ENCODE peak calls at places on chromosomes 6 and 20, in six cellular contexts. F is ureter, S is GM12892, W is 8988T, O is M059J, K is NCI-H1092. U is an unnamed sample.

GRCh38 chr20:49526056-49526455 is 41.9 kb downstream of the PTGIS start:
- DNase-seq in F (no peak), W (no peak), K (no peak), O (no peak), S (no peak), U (no peak)

GRCh38 chr6:53436904-53437303 is 88.2 kb upstream of the ELOVL5 start:
- DNase-seq in S (no peak), W (no peak), K (no peak), F (no peak), O (no peak), U (no peak)

GRCh38 chr6:157770946-157771345 is 52.1 kb upstream of the SNX9 start:
- DNase-seq in S (no peak), W (no peak), O (peak; percentile 24), K (no peak), F (no peak), U (no peak)

GRCh38 chr6:31575335-31575901 is at the start of gene TNF:
- DNase-seq in F (peak; percentile 65), W (no peak), S (no peak), K (no peak), O (no peak), U (peak; percentile 57)

GRCh38 chr6:28425942-28426541 is 17.2 kb downstream of the ZSCAN23 start:
- DNase-seq in F (no peak), K (no peak), O (no peak), W (no peak), S (no peak), U (no peak)

GRCh38 chr20:20021835-20022234 is 4.7 kb downstream of the NAA20 start:
- DNase-seq in F (no peak), O (no peak), S (no peak), K (no peak), W (no peak), U (no peak)

GRCh38 chr6:21800948-21801438 is 207.4 kb downstream of the SOX4 start:
- DNase-seq in O (peak; percentile 95), S (no peak), F (no peak), K (no peak), W (peak; percentile 58), U (no peak)

GRCh38 chr6:11011787-11012234 is 32.3 kb downstream of the ELOVL2 start:
- DNase-seq in W (peak; percentile 26), K (no peak), F (no peak), O (peak; percentile 41), S (no peak), U (no peak)

GRCh38 chr20:11845311-11845710 is 72.4 kb upstream of the BTBD3 start:
- DNase-seq in F (no peak), W (no peak), O (peak; percentile 53), K (no peak), S (no peak), U (no peak)

GRCh38 chr20:49408705-49409104 is 73.8 kb downstream of the KCNB1 start:
- DNase-seq in O (no peak), W (no peak), S (no peak), K (no peak), F (no peak), U (no peak)

GRCh38 chr6:154404791-154405400 is 48.3 kb upstream of the IPCEF1 start:
- DNase-seq in K (no peak), S (no peak), O (peak; percentile 91), W (no peak), F (no peak), U (no peak)

GRCh38 chr20:60512436-60512835 is 554.2 kb downstream of the CDH26 start:
- DNase-seq in K (no peak), O (peak; percentile 57), S (no peak), F (no peak), W (no peak), U (no peak)

GRCh38 chr20:64254571-64255360 is 782 bp upstream of the PCMTD2 start:
- DNase-seq in S (no peak), W (no peak), K (no peak), O (no peak), F (peak; percentile 43), U (no peak)

GRCh38 chr20:21575981-21576740 is 62.3 kb upstream of the NKX2-2 start:
- DNase-seq in W (no peak), K (no peak), S (no peak), F (no peak), O (no peak), U (no peak)

GRCh38 chr20:34262488-34263288 is 21.5 kb downstream of the ASIP start:
- DNase-seq in W (no peak), F (no peak), K (no peak), O (peak; percentile 75), S (no peak), U (peak; percentile 58)

GRCh38 chr6:25481267-25481666 is 170.7 kb upstream of the SCGN start:
- DNase-seq in S (no peak), O (no peak), W (no peak), F (no peak), K (no peak), U (no peak)

GRCh38 chr6:30684386-30685156 is 1.9 kb downstream of the PPP1R18 start:
- DNase-seq in K (no peak), F (peak; percentile 62), W (no peak), S (no peak), O (peak; percentile 48), U (peak; percentile 72)

GRCh38 chr6:29627762-29628418 is 5.1 kb downstream of the GABBR1 start:
- DNase-seq in O (peak; percentile 79), F (peak; percentile 75), K (no peak), W (peak; percentile 69), S (peak; percentile 34), U (peak; percentile 84)

GRCh38 chr6:40444811-40445210 is 142.4 kb downstream of the LRFN2 start:
- DNase-seq in K (no peak), S (no peak), O (no peak), F (no peak), W (no peak), U (no peak)

GRCh38 chr20:4697189-4697873 is 24.4 kb upstream of the PRND start:
- DNase-seq in O (no peak), S (no peak), F (no peak), W (no peak), K (no peak), U (no peak)

GRCh38 chr6:752438-752837 is 59.5 kb upstream of the EXOC2 start:
- DNase-seq in K (no peak), O (no peak), F (no peak), S (no peak), W (no peak), U (no peak)

GRCh38 chr6:36834576-36835293 is 4.5 kb downstream of the CPNE5 start:
- DNase-seq in F (no peak), K (no peak), O (no peak), S (no peak), W (no peak), U (peak; percentile 60)

GRCh38 chr6:24666097-24666615 is 543 bp downstream of the TDP2 start:
- DNase-seq in F (no peak), K (no peak), W (no peak), O (peak; percentile 59), S (peak; percentile 25), U (peak; percentile 52)

GRCh38 chr20:13995086-13995665 is at the start of gene MACROD2:
- DNase-seq in O (peak; percentile 91), K (peak; percentile 92), W (peak; percentile 89), F (peak; percentile 93), S (no peak), U (peak; percentile 93)

GRCh38 chr6:75943381-75943780 is 129.1 kb downstream of the IMPG1 start:
- DNase-seq in O (no peak), W (no peak), S (no peak), K (no peak), F (no peak), U (no peak)

GRCh38 chr20:47392721-47393073 is 36.2 kb upstream of the ZMYND8 start:
- DNase-seq in S (no peak), W (no peak), K (no peak), F (no peak), O (peak; percentile 95), U (no peak)

GRCh38 chr20:49046087-49046900 is at the start of gene CSE1L:
- DNase-seq in K (peak; percentile 94), F (peak; percentile 94), O (peak; percentile 95), S (peak; percentile 82), W (peak; percentile 72), U (peak; percentile 97)

GRCh38 chr20:22577515-22578220 is 6.7 kb downstream of the FOXA2 start:
- DNase-seq in O (no peak), W (no peak), F (no peak), S (no peak), K (no peak), U (no peak)

GRCh38 chr6:141552463-141552862 is 580.3 kb upstream of the GJE1 start:
- DNase-seq in O (peak; percentile 97), W (no peak), K (peak; percentile 69), S (no peak), F (no peak), U (no peak)

GRCh38 chr6:10413850-10414765 is 766 bp downstream of the TFAP2A start:
- DNase-seq in W (peak; percentile 81), O (peak; percentile 81), S (no peak), K (no peak), F (peak; percentile 65), U (no peak)